ENCODE peak calls at places on chromosome 10, in six cellular contexts. Q is K562, A is HCT116, I is H1, V is GM12878, T is HepG2. O is an unnamed sample.

GRCh38 chr10:114648368-114648767 is 9.7 kb downstream of the ABLIM1 start:
- DNase-seq in Q (no peak), A (no peak), I (no peak), V (no peak), T (peak), O (peak)

GRCh38 chr10:67612577-67613537 is 83.1 kb downstream of the CTNNA3 start:
- DNase-seq in Q (no peak), A (no peak), I (no peak), V (peak), T (no peak), O (no peak)

GRCh38 chr10:118583611-118584010 is 11.8 kb downstream of the PRLHR start:
- DNase-seq in Q (no peak), A (no peak), I (no peak), V (no peak), T (no peak), O (no peak)

GRCh38 chr10:118594392-118595063 is 920 bp downstream of the PRLHR start:
- DNase-seq in Q (peak), A (no peak), I (peak), V (no peak), T (no peak), O (peak)

GRCh38 chr10:132329565-132330485 is 2.2 kb upstream of the LRRC27 start:
- DNase-seq in Q (peak), A (no peak), I (no peak), V (no peak), T (no peak), O (peak)

GRCh38 chr10:131656446-131656845 is 244.4 kb upstream of the PPP2R2D start:
- DNase-seq in Q (no peak), A (no peak), I (peak), V (no peak), T (no peak), O (no peak)

GRCh38 chr10:119608316-119609155 is 11.8 kb upstream of the TIAL1 start:
- DNase-seq in Q (peak), A (peak), I (peak), V (no peak), T (peak), O (peak)

GRCh38 chr10:52778511-52779392 is 6.2 kb upstream of the MBL2 start:
- DNase-seq in Q (peak), A (peak), I (peak), V (no peak), T (peak), O (peak)

GRCh38 chr10:118763202-118763988 is 8.6 kb upstream of the CACUL1 start:
- DNase-seq in Q (no peak), A (no peak), I (no peak), V (no peak), T (no peak), O (no peak)

GRCh38 chr10:10818082-10818481 is 199.6 kb upstream of the CELF2 start:
- DNase-seq in Q (no peak), A (no peak), I (no peak), V (no peak), T (no peak), O (no peak)

GRCh38 chr10:80165173-80165572 is 32.6 kb downstream of the PLAC9 start:
- DNase-seq in Q (peak), A (no peak), I (no peak), V (no peak), T (no peak), O (no peak)

GRCh38 chr10:6473430-6473829 is 106.6 kb downstream of the PRKCQ start:
- DNase-seq in Q (peak), A (no peak), I (no peak), V (no peak), T (no peak), O (no peak)

GRCh38 chr10:86545097-86545496 is 23.5 kb upstream of the WAPL start:
- DNase-seq in Q (no peak), A (no peak), I (no peak), V (no peak), T (no peak), O (no peak)

GRCh38 chr10:59346321-59346720 is 16.0 kb downstream of the FAM13C start:
- DNase-seq in Q (no peak), A (no peak), I (no peak), V (no peak), T (no peak), O (no peak)

GRCh38 chr10:49272251-49273081 is 26.5 kb upstream of the C10orf71 start:
- DNase-seq in Q (no peak), A (no peak), I (peak), V (no peak), T (no peak), O (no peak)

GRCh38 chr10:114498413-114499111 is 94.3 kb upstream of the AFAP1L2 start:
- DNase-seq in Q (no peak), A (no peak), I (no peak), V (peak), T (no peak), O (no peak)

GRCh38 chr10:46232666-46233065 is 54.1 kb upstream of the ANTXRL start:
- DNase-seq in Q (no peak), A (no peak), I (peak), V (no peak), T (no peak), O (no peak)

GRCh38 chr10:621500-621899 is 68.0 kb downstream of the DIP2C start:
- DNase-seq in Q (no peak), A (no peak), I (no peak), V (no peak), T (no peak), O (no peak)

GRCh38 chr10:98172073-98172472 is 37.6 kb downstream of the R3HCC1L start:
- DNase-seq in Q (no peak), A (no peak), I (no peak), V (no peak), T (no peak), O (no peak)

GRCh38 chr10:126585249-126585986 is 85.1 kb downstream of the C10orf90 start:
- DNase-seq in Q (no peak), A (no peak), I (no peak), V (no peak), T (no peak), O (no peak)

GRCh38 chr10:30858499-30858898 is 173.2 kb downstream of the ZNF438 start:
- DNase-seq in Q (no peak), A (no peak), I (no peak), V (no peak), T (no peak), O (peak)

GRCh38 chr10:28291881-28292297 is 11.0 kb downstream of the MPP7 start:
- DNase-seq in Q (peak), A (peak), I (no peak), V (no peak), T (no peak), O (no peak)

GRCh38 chr10:45160266-45160665 is 155.1 kb downstream of the OR13A1 start:
- DNase-seq in Q (no peak), A (no peak), I (no peak), V (no peak), T (no peak), O (peak)

GRCh38 chr10:10193848-10194247 is 823.8 kb upstream of the CELF2 start:
- DNase-seq in Q (no peak), A (no peak), I (no peak), V (no peak), T (no peak), O (no peak)

GRCh38 chr10:62831346-62831745 is 15.2 kb upstream of the EGR2 start:
- DNase-seq in Q (no peak), A (no peak), I (no peak), V (no peak), T (no peak), O (no peak)

GRCh38 chr10:16843252-16843870 is 26.1 kb upstream of the RSU1 start:
- DNase-seq in Q (peak), A (peak), I (no peak), V (peak), T (peak), O (peak)

GRCh38 chr10:130744631-130745030 is 566.9 kb downstream of the TCERG1L start:
- DNase-seq in Q (no peak), A (no peak), I (no peak), V (no peak), T (no peak), O (no peak)

GRCh38 chr10:109027534-109028185 is 895.7 kb downstream of the XPNPEP1 start:
- DNase-seq in Q (no peak), A (no peak), I (no peak), V (no peak), T (no peak), O (no peak)

GRCh38 chr10:86729677-86730076 is 26.7 kb upstream of the BMPR1A start:
- DNase-seq in Q (no peak), A (no peak), I (no peak), V (no peak), T (no peak), O (no peak)

GRCh38 chr10:126969310-126969709 is 64.1 kb downstream of the DOCK1 start:
- DNase-seq in Q (no peak), A (peak), I (no peak), V (no peak), T (no peak), O (no peak)

GRCh38 chr10:29555746-29556481 is 78.9 kb downstream of the SVIL start:
- DNase-seq in Q (no peak), A (no peak), I (no peak), V (no peak), T (no peak), O (no peak)

GRCh38 chr10:25288181-25288580 is 113.4 kb downstream of the GPR158 start:
- DNase-seq in Q (no peak), A (no peak), I (no peak), V (no peak), T (no peak), O (no peak)

GRCh38 chr10:62048919-62049636 is 147.6 kb downstream of the ARID5B start:
- DNase-seq in Q (peak), A (no peak), I (peak), V (no peak), T (peak), O (peak)

GRCh38 chr10:45490277-45490676 is 116.3 kb downstream of the ALOX5 start:
- DNase-seq in Q (no peak), A (no peak), I (no peak), V (no peak), T (no peak), O (no peak)

GRCh38 chr10:30798621-30799020 is 169.1 kb upstream of the LYZL2 start:
- DNase-seq in Q (no peak), A (no peak), I (no peak), V (no peak), T (no peak), O (no peak)

GRCh38 chr10:1923586-1923985 is 186.3 kb upstream of the ADARB2 start:
- DNase-seq in Q (no peak), A (no peak), I (no peak), V (no peak), T (no peak), O (no peak)

GRCh38 chr10:43402880-43403452 is 6.0 kb downstream of the HNRNPF start:
- DNase-seq in Q (no peak), A (no peak), I (no peak), V (no peak), T (no peak), O (no peak)

GRCh38 chr10:34467364-34467763 is 347.7 kb downstream of the PARD3 start:
- DNase-seq in Q (no peak), A (no peak), I (no peak), V (no peak), T (no peak), O (no peak)

GRCh38 chr10:34464000-34464399 is 351.1 kb downstream of the PARD3 start:
- DNase-seq in Q (no peak), A (no peak), I (no peak), V (no peak), T (no peak), O (no peak)

GRCh38 chr10:34467902-34468301 is 347.2 kb downstream of the PARD3 start:
- DNase-seq in Q (no peak), A (no peak), I (no peak), V (no peak), T (no peak), O (no peak)

GRCh38 chr10:34462993-34463392 is 352.1 kb downstream of the PARD3 start:
- DNase-seq in Q (no peak), A (no peak), I (no peak), V (no peak), T (no peak), O (no peak)
- TF ChIP-seq POLR2A in Q (no peak), A (no peak), I (no peak), V (no peak), T (no peak), O (no peak)

DNA sequence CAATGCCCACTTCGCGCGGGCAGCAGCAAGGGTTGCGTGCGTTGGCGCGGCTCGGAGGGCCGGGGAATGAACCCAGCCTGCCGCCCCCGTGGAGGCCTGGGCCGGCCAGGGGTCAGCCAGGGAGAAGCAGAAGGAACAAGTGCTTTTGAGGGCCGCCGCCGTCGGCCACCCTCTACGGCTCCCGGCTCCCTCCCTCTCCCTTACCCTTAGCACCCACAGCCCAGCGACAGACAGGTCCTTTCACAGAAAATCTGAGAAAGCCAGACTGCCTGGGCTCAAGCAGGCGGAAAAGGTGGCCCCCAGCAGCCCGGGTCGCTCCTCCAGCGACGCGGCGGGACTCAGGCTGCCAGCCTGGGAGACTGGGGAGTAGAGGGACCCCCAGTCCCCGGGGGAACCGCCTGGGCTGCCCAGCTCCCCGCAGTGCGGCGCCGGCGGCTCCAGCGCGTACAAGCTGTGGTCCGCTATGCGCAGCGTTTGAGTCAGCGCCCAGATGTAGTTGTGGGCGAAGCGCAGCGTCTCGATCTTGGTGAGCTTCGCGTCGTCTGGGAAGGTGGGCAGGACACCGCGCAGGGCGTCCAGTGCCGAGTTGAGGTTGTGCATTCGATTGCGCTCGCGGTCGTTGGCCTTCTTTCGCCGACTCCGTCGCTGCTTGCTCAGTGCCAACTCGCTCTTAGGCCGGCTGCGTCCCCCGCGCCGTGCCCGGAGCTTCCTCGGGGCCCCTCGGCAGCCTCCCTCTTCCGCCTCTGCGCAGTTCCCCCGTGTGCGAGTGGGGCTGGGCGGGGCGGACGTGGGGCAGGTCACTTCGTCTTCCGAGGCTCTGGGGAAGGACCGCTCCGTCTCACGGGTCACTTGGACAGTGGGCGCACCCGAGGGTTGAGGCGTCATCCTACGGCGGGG is 815 bp downstream of the NEUROG3 start:
- DNase-seq in Q (no peak), A (no peak), I (peak), V (no peak), T (no peak), O (no peak)
- TF ChIP-seq EZH2 in Q (no peak), A (no peak), I (peak), V (no peak), T (no peak), O (peak)

GRCh38 chr10:74825033-74825370 is 1.4 kb upstream of the KAT6B start:
- DNase-seq in Q (peak), A (no peak), I (peak), V (no peak), T (no peak), O (peak)
- TF ChIP-seq POLR2A in Q (no peak), A (no peak), I (no peak), V (peak), T (peak), O (no peak)

DNA sequence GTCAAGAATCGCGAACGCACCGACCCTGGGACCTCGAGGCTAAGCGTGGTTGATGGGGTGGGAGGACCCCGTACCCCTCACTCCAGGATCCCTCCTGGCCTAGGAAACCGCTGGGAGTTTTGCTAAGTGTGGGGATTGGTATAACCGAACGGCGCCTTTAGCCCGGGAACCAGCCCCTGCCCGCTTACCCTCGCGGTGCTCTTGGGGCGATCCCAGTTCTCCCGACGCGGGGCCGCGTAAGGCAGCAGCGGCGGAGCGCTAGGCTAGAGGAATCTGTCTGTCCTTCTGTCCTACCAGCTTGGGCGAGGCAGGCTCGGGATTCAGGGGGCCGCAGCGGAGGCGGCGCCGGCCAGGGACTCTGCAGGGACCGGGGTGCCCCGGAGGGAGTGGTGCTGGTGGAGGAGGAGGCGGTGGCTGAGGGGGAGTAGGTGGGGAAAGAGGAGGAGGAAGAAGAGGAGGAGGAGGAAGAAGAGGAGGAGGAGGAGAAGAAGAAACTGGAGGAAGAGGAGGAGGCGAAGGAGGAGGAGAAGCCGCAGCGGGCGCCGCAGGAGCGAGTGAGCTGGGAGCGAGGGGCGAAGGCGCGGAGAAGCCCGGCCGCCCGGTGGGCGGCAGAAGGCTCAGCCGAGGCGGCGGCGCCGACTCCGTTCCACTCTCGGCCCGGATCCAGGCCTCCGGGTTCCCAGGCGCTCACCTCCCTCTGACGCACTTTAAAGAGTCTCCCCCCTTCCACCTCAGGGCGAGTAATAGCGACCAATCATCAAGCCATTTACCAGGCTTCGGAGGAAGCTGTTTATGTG is 439 bp upstream of the EMX2 start:
- DNase-seq in Q (no peak), A (no peak), I (peak), V (no peak), T (no peak), O (no peak)
- TF ChIP-seq EZH2 in Q (no peak), A (no peak), I (peak), V (no peak), T (no peak), O (peak)

DNA sequence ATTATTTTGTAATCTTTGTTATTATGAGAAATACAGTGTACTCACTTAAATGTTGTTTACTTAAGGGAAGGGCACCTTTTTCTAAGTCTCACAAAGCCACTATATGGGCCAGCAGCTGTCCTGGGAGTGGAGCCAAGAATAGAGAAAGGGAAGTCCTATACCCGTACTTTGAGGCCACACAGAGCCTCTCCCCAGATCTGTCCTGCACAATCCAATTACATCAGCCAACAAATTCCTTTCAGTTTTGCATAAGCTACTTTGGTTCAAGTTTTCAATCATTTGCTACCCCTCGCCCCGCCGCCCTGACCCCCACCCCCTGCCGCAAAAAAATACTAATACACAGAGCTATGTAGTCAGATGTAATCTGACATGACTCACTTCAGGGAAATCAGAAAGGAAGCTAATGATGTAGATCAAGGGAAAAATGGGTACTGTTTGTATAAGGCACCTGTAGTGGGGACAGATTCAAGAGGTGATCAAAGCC is 297.4 kb upstream of the NEBL start:
- DNase-seq in Q (peak), A (peak), I (no peak), V (no peak), T (peak), O (peak)
- TF ChIP-seq POLR2A in Q (no peak), A (no peak), I (no peak), V (no peak), T (no peak), O (no peak)